ENCODE peak calls at places on chromosomes 7 and 10, in four cellular contexts. T is stimulated activated CD8-positive, alpha-beta memory T cell treated with anti-CD3 and anti-CD28 coated beads, Interleukin-4, amount 100 ng/mL, for 1 hour; M is heart right ventricle; C is T-helper 1 cell. U is an unnamed sample.

GRCh38 chr10:132942101-132942739 is at the start of gene CFAP46:
- DNase-seq in T (no peak), M (peak), C (no peak), U (peak)

GRCh38 chr7:36473454-36474282 is 84.0 kb downstream of the ANLN start:
- DNase-seq in T (no peak), M (peak), C (no peak), U (peak)

GRCh38 chr10:85668522-85668921 is 698.1 kb downstream of the GRID1 start:
- DNase-seq in T (no peak), M (no peak), C (no peak), U (no peak)

GRCh38 chr7:36923831-36924555 is 199.7 kb upstream of the AOAH start:
- DNase-seq in T (no peak), M (no peak), C (no peak), U (no peak)

GRCh38 chr7:17247357-17247756 is 51.1 kb upstream of the AHR start:
- DNase-seq in T (no peak), M (no peak), C (no peak), U (peak)

GRCh38 chr7:114021135-114021534 is 102.3 kb upstream of the PPP1R3A start:
- DNase-seq in T (no peak), M (no peak), C (no peak), U (no peak)

GRCh38 chr10:13268310-13268709 is 31.6 kb downstream of the PHYH start:
- DNase-seq in T (no peak), M (no peak), C (no peak), U (no peak)

GRCh38 chr7:37311282-37311868 is 137.3 kb downstream of the ELMO1 start:
- DNase-seq in T (no peak), M (no peak), C (no peak), U (no peak)

GRCh38 chr10:61939575-61940301 is 38.2 kb downstream of the ARID5B start:
- DNase-seq in T (no peak), M (no peak), C (no peak), U (no peak)

GRCh38 chr7:155667241-155667849 is 22.9 kb downstream of the RBM33 start:
- DNase-seq in T (no peak), M (no peak), C (no peak), U (no peak)

GRCh38 chr10:52599586-52600200 is 172.9 kb downstream of the MBL2 start:
- DNase-seq in T (no peak), M (no peak), C (no peak), U (no peak)

GRCh38 chr10:55311823-55312431 is 510.9 kb upstream of the PCDH15 start:
- DNase-seq in T (no peak), M (no peak), C (no peak), U (no peak)

GRCh38 chr10:17536221-17536620 is 81.0 kb downstream of the HACD1 start:
- DNase-seq in T (no peak), M (no peak), C (no peak), U (no peak)

GRCh38 chr10:111357859-111358258 is 281.0 kb downstream of the ADRA2A start:
- DNase-seq in T (no peak), M (no peak), C (no peak), U (no peak)

GRCh38 chr7:964401-965231 is 10.1 kb upstream of the ADAP1 start:
- DNase-seq in T (no peak), M (peak), C (no peak), U (peak)

GRCh38 chr10:57535306-57535705 is 732.4 kb downstream of the IPMK start:
- DNase-seq in T (no peak), M (no peak), C (no peak), U (no peak)

GRCh38 chr10:69317175-69318086 is 39.1 kb downstream of the HK1 start:
- DNase-seq in T (no peak), M (no peak), C (no peak), U (no peak)

GRCh38 chr10:79079490-79080355 is 11.0 kb downstream of the ZMIZ1 start:
- DNase-seq in T (no peak), M (peak), C (no peak), U (peak)

GRCh38 chr7:99453105-99453504 is 12.9 kb downstream of the ATP5MF start:
- DNase-seq in T (no peak), M (no peak), C (no peak), U (peak)

GRCh38 chr10:60735244-60735643 is 43.0 kb upstream of the CDK1 start:
- DNase-seq in T (no peak), M (no peak), C (no peak), U (no peak)

GRCh38 chr10:5645944-5646617 is 20.3 kb downstream of the ASB13 start:
- DNase-seq in T (no peak), M (no peak), C (no peak), U (peak)

GRCh38 chr10:29621161-29621560 is 13.6 kb downstream of the SVIL start:
- DNase-seq in T (no peak), M (no peak), C (no peak), U (peak)

GRCh38 chr7:106127984-106128780 is 16.1 kb upstream of the SYPL1 start:
- DNase-seq in T (no peak), M (no peak), C (no peak), U (no peak)

GRCh38 chr7:124723012-124723411 is 42.6 kb downstream of the GPR37 start:
- DNase-seq in T (no peak), M (no peak), C (no peak), U (no peak)

GRCh38 chr10:127148066-127148932 is 48.1 kb downstream of the INSYN2A start:
- DNase-seq in T (no peak), M (no peak), C (no peak), U (no peak)

GRCh38 chr10:48523820-48524758 is 80.8 kb downstream of the ARHGAP22 start:
- DNase-seq in T (no peak), M (no peak), C (no peak), U (no peak)

GRCh38 chr10:61902448-61903183 is 1.1 kb downstream of the ARID5B start:
- DNase-seq in T (peak), M (no peak), C (peak), U (no peak)

U was measured in right cardiac atrium.